ENCODE peak calls at places on chromosome 10, in six cellular contexts. L is kidney glomerular epithelial cell; T is mesothelial cell of epicardium; M is activated CD8-positive, alpha-beta memory T cell treated with anti-CD3 and anti-CD28 coated beads, Interleukin-2, amount 50 U/mL, for 48 hours; C is retinal pigment epithelial cell; U is PC-3. R is an unnamed sample.

GRCh38 chr10:2981361-2981801 is 86.0 kb upstream of the PFKP start:
- DNase-seq in C (no peak), L (no peak), U (no peak), T (no peak), M (no peak), R (peak; percentile 74)

GRCh38 chr10:110502851-110503301 is 5.2 kb downstream of the DUSP5 start:
- DNase-seq in C (no peak), L (no peak), M (no peak), T (no peak), U (peak; percentile 63), R (no peak)

GRCh38 chr10:104260775-104261115 is 6.1 kb downstream of the GSTO1 start:
- DNase-seq in T (no peak), C (no peak), U (peak; percentile 42), M (no peak), L (peak; percentile 2), R (no peak)

GRCh38 chr10:30687698-30688213 is 58.2 kb upstream of the LYZL2 start:
- DNase-seq in C (no peak), U (peak; percentile 82), M (peak; percentile 94), L (peak; percentile 73), T (peak; percentile 91), R (peak; percentile 24)

GRCh38 chr10:124125305-124126116 is 32.1 kb upstream of the CHST15 start:
- DNase-seq in C (no peak), T (no peak), U (peak; percentile 42), L (no peak), M (no peak), R (peak; percentile 7)

GRCh38 chr10:93567277-93568104 is 1.0 kb downstream of the FFAR4 start:
- DNase-seq in M (no peak), C (no peak), L (no peak), U (no peak), T (no peak), R (no peak)

GRCh38 chr10:77160679-77161078 is 476.9 kb downstream of the KCNMA1 start:
- DNase-seq in C (peak; percentile 36), L (peak; percentile 84), T (no peak), M (no peak), U (peak; percentile 100), R (peak; percentile 96)

GRCh38 chr10:3102721-3103410 is 35.5 kb downstream of the PFKP start:
- DNase-seq in C (no peak), T (no peak), L (peak; percentile 44), U (peak; percentile 28), M (no peak), R (no peak)

GRCh38 chr10:109427421-109427820 is 495.9 kb downstream of the XPNPEP1 start:
- DNase-seq in T (no peak), C (no peak), L (peak; percentile 7), M (no peak), U (peak; percentile 57), R (no peak)

GRCh38 chr10:36086976-36087726 is 445.1 kb upstream of the FZD8 start:
- DNase-seq in C (no peak), L (no peak), T (no peak), U (peak; percentile 82), M (no peak), R (no peak)

GRCh38 chr10:12934777-12935176 is 66.7 kb downstream of the CCDC3 start:
- DNase-seq in C (no peak), U (peak; percentile 40), L (peak; percentile 11), T (no peak), M (no peak), R (no peak)

GRCh38 chr10:122152544-122152943 is 118.6 kb upstream of the BTBD16 start:
- DNase-seq in L (no peak), M (no peak), C (no peak), T (no peak), U (no peak), R (peak; percentile 32)

GRCh38 chr10:71357792-71358265 is 38.8 kb downstream of the SLC29A3 start:
- DNase-seq in T (no peak), U (no peak), M (no peak), L (no peak), C (no peak), R (no peak)

GRCh38 chr10:61592581-61592980 is 70.1 kb upstream of the CABCOCO1 start:
- DNase-seq in U (peak; percentile 91), T (no peak), L (no peak), M (no peak), C (no peak), R (peak; percentile 54)

GRCh38 chr10:53579773-53580172 is 807.2 kb upstream of the MBL2 start:
- DNase-seq in U (no peak), C (no peak), M (no peak), T (no peak), L (no peak), R (peak; percentile 6)

GRCh38 chr10:65313406-65313805 is 1612.4 kb upstream of the LRRTM3 start:
- DNase-seq in T (no peak), C (peak; percentile 21), L (no peak), M (no peak), U (peak; percentile 82), R (no peak)

GRCh38 chr10:19654576-19654975 is 161.7 kb upstream of the PLXDC2 start:
- DNase-seq in U (peak; percentile 10), L (peak; percentile 91), M (no peak), C (no peak), T (no peak), R (no peak)

GRCh38 chr10:47062801-47063200 is 151.6 kb downstream of the PTPN20 start:
- DNase-seq in M (no peak), L (no peak), T (no peak), C (no peak), U (peak; percentile 77), R (no peak)

GRCh38 chr10:58280485-58280884 is 11.5 kb downstream of the CISD1 start:
- DNase-seq in U (peak; percentile 56), L (no peak), T (no peak), M (no peak), C (no peak), R (no peak)

GRCh38 chr10:100998183-100998990 is 1.2 kb upstream of the LZTS2 start:
- DNase-seq in L (peak; percentile 82), C (peak; percentile 65), U (peak; percentile 63), M (peak; percentile 84), T (peak; percentile 83), R (peak; percentile 94)

R was measured in NCI-H69.